ENCODE peak calls at places on chromosomes 12 and 14, in five cellular contexts. D, Y, C, X and K are unnamed samples. For H3K36me3, the result is how much of the 10 kb centered on the place peaks cover.

GRCh38 chr12:27109339-27110023 is 27.1 kb upstream of the C12orf71 start:
- DNase-seq in C (no peak), X (no peak), Y (no peak), D (no peak), K (no peak)

GRCh38 chr14:69535230-69535848 is 39.3 kb downstream of the CCDC177 start:
- DNase-seq in C (peak), X (no peak), Y (peak), D (peak), K (peak)

GRCh38 chr14:20782280-20782890 is 1.3 kb downstream of the RNASE6 start:
- DNase-seq in X (no peak), D (no peak), C (peak), Y (no peak), K (no peak)

GRCh38 chr14:19878029-19878642 is 3.2 kb downstream of the OR4K2 start:
- DNase-seq in X (no peak), C (no peak), Y (no peak), D (peak), K (no peak)

GRCh38 chr12:93380480-93381121 is 2.9 kb downstream of the NUDT4 start:
- DNase-seq in D (no peak), Y (no peak), C (peak), X (no peak), K (peak)

GRCh38 chr12:91974541-91974940 is 171.1 kb downstream of the BTG1 start:
- DNase-seq in C (no peak), Y (no peak), X (no peak), D (no peak), K (peak)

GRCh38 chr14:36952702-36953101 is 219.7 kb downstream of the SLC25A21 start:
- DNase-seq in C (no peak), Y (no peak), D (peak), X (no peak), K (no peak)

GRCh38 chr12:110971189-110971920 is 51.0 kb upstream of the MYL2 start:
- DNase-seq in Y (no peak), X (no peak), D (no peak), C (no peak), K (no peak)

GRCh38 chr12:52341066-52341580 is 19.9 kb upstream of the KRT83 start:
- DNase-seq in Y (no peak), D (no peak), X (no peak), C (no peak), K (no peak)

GRCh38 chr12:64685076-64685475 is 74.1 kb downstream of the GNS start:
- DNase-seq in D (no peak), Y (no peak), C (no peak), X (no peak), K (no peak)

GRCh38 chr14:73764881-73765280 is 50.7 kb upstream of the PNMA1 start:
- DNase-seq in Y (peak), X (peak), D (no peak), C (no peak), K (peak)

GRCh38 chr12:22410497-22410896 is 76.0 kb upstream of the ST8SIA1 start:
- DNase-seq in C (no peak), X (no peak), D (peak), Y (no peak), K (no peak)

GRCh38 chr14:92600318-92601053 is 86.9 kb downstream of the RIN3 start:
- DNase-seq in C (no peak), X (no peak), D (no peak), Y (no peak), K (no peak)

GRCh38 chr14:52146504-52146903 is 77.6 kb upstream of the NID2 start:
- DNase-seq in D (no peak), C (no peak), X (no peak), Y (no peak), K (no peak)

GRCh38 chr14:92719890-92720323 is 28.5 kb downstream of the LGMN start:
- DNase-seq in Y (no peak), C (no peak), D (no peak), X (no peak), K (no peak)

GRCh38 chr12:113137861-113138783 is 2.6 kb upstream of the RASAL1 start:
- DNase-seq in X (no peak), C (no peak), D (no peak), Y (no peak), K (no peak)

GRCh38 chr12:12266389-12266872 is 413 bp downstream of the LRP6 start:
- DNase-seq in D (no peak), C (peak), X (no peak), Y (no peak), K (peak)

GRCh38 chr12:48659863-48660262 is 22.2 kb downstream of the KANSL2 start:
- DNase-seq in Y (no peak), C (no peak), D (no peak), X (no peak), K (no peak)
- H3K36me3 ChIP-seq in Y (half or more), C (under half), D (under half), X (under half), K (half or more)

DNA sequence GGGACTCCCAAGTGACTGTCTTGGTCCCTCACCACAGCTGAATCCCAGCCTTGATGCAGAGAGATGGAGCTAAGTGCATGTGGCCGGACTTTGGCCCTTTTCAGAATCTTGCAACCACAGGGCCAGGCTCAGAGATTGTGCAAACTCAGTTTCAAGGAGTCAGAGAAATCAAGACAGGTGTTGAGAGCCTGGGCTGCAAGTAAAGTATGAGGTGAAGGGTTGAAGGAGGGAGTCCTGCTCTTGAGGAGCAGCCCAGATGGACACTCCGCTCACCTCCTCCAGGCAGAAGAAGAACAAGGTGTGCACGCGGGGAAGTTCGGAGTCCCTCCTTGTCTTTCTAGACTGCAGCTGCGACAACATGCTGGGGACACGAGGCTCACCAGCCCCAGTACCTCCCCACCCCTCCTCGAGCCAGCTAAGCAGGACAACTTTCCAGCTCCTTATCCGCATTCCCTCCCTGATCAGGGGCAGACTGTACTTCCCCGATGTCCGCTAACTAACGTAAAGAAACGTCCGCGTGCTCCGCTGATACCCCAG is 6.4 kb upstream of the BMP4 start:
- DNase-seq in C (no peak), D (no peak), X (no peak), Y (no peak), K (no peak)
- H3K4me3 ChIP-seq in C (peak), D (peak), X (no peak), Y (peak), K (no peak)

DNA sequence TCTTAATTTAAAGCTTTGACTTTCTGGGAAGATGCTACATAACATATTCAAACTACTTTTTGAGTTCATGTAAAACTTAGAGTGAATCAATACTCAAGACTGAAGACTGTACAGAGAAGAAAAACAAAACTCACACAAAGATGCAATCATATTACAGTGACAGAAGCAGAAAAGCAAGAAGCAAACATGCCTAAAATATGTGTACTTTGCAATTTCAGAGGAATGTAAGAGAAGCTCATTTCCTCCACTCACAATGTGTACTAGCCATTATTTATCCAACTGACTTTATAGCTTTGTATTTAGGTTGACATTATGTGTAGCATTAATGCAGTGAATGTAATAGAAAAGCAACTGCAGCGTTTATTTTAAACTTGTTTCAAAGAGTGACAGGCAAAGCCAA is 88.0 kb upstream of the PAWR start:
- DNase-seq in Y (no peak), C (no peak), D (no peak), X (no peak), K (no peak)
- H3K36me3 ChIP-seq in Y (half or more), C (under half), D (under half), X (under half), K (under half)

GRCh38 chr12:77231548-77231947 is 166.2 kb upstream of the E2F7 start:
- DNase-seq in D (no peak), C (no peak), Y (peak), X (peak), K (peak)
- H3K4me3 ChIP-seq in D (no peak), C (no peak), Y (no peak), X (no peak), K (no peak)

DNA sequence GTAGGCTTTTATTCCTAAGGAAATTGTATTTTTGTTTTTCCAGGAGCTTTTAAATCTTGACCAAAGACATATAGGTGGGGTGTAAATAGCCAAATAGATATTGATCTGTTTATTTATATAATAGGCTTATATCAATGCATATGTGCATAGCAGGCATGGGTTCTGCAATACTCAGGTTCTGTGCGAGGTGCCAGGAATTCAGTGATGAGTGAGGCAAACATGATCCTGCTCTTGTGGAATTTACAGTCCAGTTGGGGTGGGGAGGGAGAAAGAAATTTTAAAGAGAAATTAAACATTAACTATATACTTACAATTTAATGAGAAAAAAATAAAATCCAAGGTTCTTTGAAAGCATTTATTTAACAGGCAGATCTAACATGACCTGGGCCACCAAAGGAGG is 160.3 kb upstream of the HIF1A start:
- DNase-seq in Y (no peak), D (no peak), C (no peak), X (no peak), K (no peak)
- H3K36me3 ChIP-seq in Y (under half), D (under half), C (under half), X (under half), K (under half)

GRCh38 chr14:61438036-61438435 is 116.7 kb downstream of the PRKCH start:
- DNase-seq in C (no peak), D (no peak), Y (no peak), X (no peak), K (no peak)
- H3K4me3 ChIP-seq in C (no peak), D (no peak), Y (no peak), X (no peak), K (no peak)

DNA sequence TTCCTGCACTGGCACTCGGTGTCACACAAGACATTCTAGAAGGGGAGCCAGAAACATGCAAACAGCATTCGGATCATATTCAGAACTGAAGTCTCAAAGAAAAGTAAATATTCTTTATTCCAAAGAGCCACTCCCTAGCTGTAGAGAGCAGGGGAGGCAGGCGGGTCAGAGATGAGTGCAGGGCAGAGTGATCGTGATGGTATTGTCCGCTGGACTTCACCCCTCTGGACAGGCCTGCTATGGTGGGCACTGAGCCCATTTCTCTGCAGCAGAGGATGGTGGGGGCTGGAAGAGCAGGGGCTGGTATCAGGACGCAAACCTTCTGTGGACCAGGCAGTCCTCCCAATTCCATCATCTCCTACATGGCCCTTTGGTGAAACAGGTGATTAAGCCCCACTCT is 25.6 kb downstream of the IRF2BPL start:
- DNase-seq in C (no peak), X (no peak), Y (no peak), D (no peak), K (no peak)
- H3K36me3 ChIP-seq in C (under half), X (under half), Y (under half), D (under half), K (under half)

GRCh38 chr14:54220122-54220691 is 176.6 kb upstream of the CDKN3 start:
- DNase-seq in X (no peak), C (peak), Y (peak), D (no peak), K (no peak)

GRCh38 chr14:54219281-54220121 is 177.3 kb upstream of the CDKN3 start:
- DNase-seq in Y (no peak), D (no peak), X (no peak), C (peak), K (no peak)

GRCh38 chr14:54221971-54222370 is 174.8 kb upstream of the CDKN3 start:
- DNase-seq in Y (no peak), C (peak), X (no peak), D (no peak), K (no peak)

GRCh38 chr14:54221432-54221803 is 175.4 kb upstream of the CDKN3 start:
- DNase-seq in D (no peak), X (no peak), C (no peak), Y (no peak), K (no peak)

GRCh38 chr14:54220697-54221431 is 175.9 kb upstream of the CDKN3 start:
- DNase-seq in Y (no peak), X (no peak), C (no peak), D (no peak), K (no peak)
- H3K4me3 ChIP-seq in Y (peak), X (no peak), C (peak), D (no peak), K (peak)